ENCODE peak calls at places on chromosome 14, in five cellular contexts. Y is HTR-8/SVneo, L is amniotic stem cell, S is foreskin fibroblast, C is GM04503. D is an unnamed sample.

GRCh38 chr14:83478741-83479140 is 1945.1 kb upstream of the SEL1L start:
- DNase-seq in Y (peak), L (no peak), S (no peak), C (no peak), D (no peak)

GRCh38 chr14:28785096-28785952 is 18.7 kb downstream of the FOXG1 start:
- DNase-seq in Y (peak), L (no peak), S (no peak), C (no peak), D (peak)

GRCh38 chr14:73729556-73730265 is 15.5 kb upstream of the PNMA1 start:
- DNase-seq in Y (no peak), L (no peak), S (no peak), C (no peak), D (no peak)

GRCh38 chr14:104554088-104554607 is 25.4 kb upstream of the C14orf180 start:
- DNase-seq in Y (no peak), L (no peak), S (no peak), C (no peak), D (no peak)

GRCh38 chr14:24279301-24280186 is 8.1 kb upstream of the RABGGTA start:
- DNase-seq in Y (no peak), L (no peak), S (no peak), C (no peak), D (no peak)

GRCh38 chr14:103386632-103387329 is 1.6 kb downstream of the MARK3 start:
- DNase-seq in Y (no peak), L (no peak), S (no peak), C (no peak), D (no peak)

GRCh38 chr14:75286313-75286712 is 7.7 kb downstream of the FOS start:
- DNase-seq in Y (no peak), L (no peak), S (no peak), C (no peak), D (peak)

GRCh38 chr14:68734231-68734732 is 58.6 kb downstream of the ZFP36L1 start:
- DNase-seq in Y (no peak), L (no peak), S (no peak), C (no peak), D (no peak)

GRCh38 chr14:99320621-99321235 is 48.7 kb upstream of the BCL11B start:
- DNase-seq in Y (no peak), L (no peak), S (no peak), C (no peak), D (no peak)

GRCh38 chr14:26125039-26125438 is 472.8 kb downstream of the NOVA1 start:
- DNase-seq in Y (no peak), L (no peak), S (no peak), C (no peak), D (no peak)

GRCh38 chr14:75793806-75794205 is 132.8 kb downstream of the TTLL5 start:
- DNase-seq in Y (no peak), L (no peak), S (no peak), C (no peak), D (no peak)

GRCh38 chr14:21997300-21997699 is 323.7 kb upstream of the OR4E1 start:
- DNase-seq in Y (no peak), L (no peak), S (no peak), C (no peak), D (peak)

GRCh38 chr14:69625299-69626131 is 14.1 kb downstream of the SUSD6 start:
- DNase-seq in Y (no peak), L (no peak), S (peak), C (no peak), D (no peak)